ENCODE peak calls at places on chromosomes 13 and 19, in four cellular contexts. S is tibial nerve; R is CD8-positive, alpha-beta T cell; O is GM06990. C is an unnamed sample.

GRCh38 chr19:13033819-13034611 is 38.7 kb downstream of the NFIX start:
- DNase-seq in S (peak; percentile 68), R (no peak), O (no peak), C (peak; percentile 77)

GRCh38 chr13:76293751-76294150 is 592.5 kb downstream of the KCTD12 start:
- DNase-seq in S (no peak), R (no peak), O (no peak), C (peak; percentile 6)

GRCh38 chr13:27057817-27058216 is 113.8 kb downstream of the USP12 start:
- DNase-seq in S (no peak), R (no peak), O (no peak), C (no peak)

GRCh38 chr19:6033744-6034264 is 55.9 kb upstream of the RANBP3 start:
- DNase-seq in S (no peak), R (no peak), O (no peak), C (no peak)

GRCh38 chr19:4233282-4233853 is 4.0 kb downstream of the EBI3 start:
- DNase-seq in S (peak; percentile 37), R (peak; percentile 60), O (peak; percentile 68), C (no peak)

GRCh38 chr13:106104281-106104901 is 431.1 kb downstream of the EFNB2 start:
- DNase-seq in S (no peak), R (no peak), O (no peak), C (peak; percentile 87)

GRCh38 chr19:47280183-47280797 is 5.6 kb downstream of the INAFM1 start:
- DNase-seq in S (no peak), R (peak; percentile 57), O (no peak), C (peak; percentile 12)

GRCh38 chr19:45130888-45131615 is 29.7 kb downstream of the NKPD1 start:
- DNase-seq in S (no peak), R (no peak), O (no peak), C (no peak)

GRCh38 chr19:3270908-3271307 is 46.4 kb downstream of the CELF5 start:
- DNase-seq in S (no peak), R (peak; percentile 75), O (no peak), C (peak; percentile 22)

GRCh38 chr13:64778002-64778401 is 2452.1 kb downstream of the PCDH9 start:
- DNase-seq in S (no peak), R (no peak), O (no peak), C (no peak)

GRCh38 chr13:82330499-82330898 is 1551.8 kb downstream of the SLITRK1 start:
- DNase-seq in S (no peak), R (no peak), O (no peak), C (no peak)

GRCh38 chr19:51097166-51097736 is 11.0 kb downstream of the CTU1 start:
- DNase-seq in S (no peak), R (peak; percentile 65), O (no peak), C (peak; percentile 50)
- TF ChIP-seq CTCF in S (peak; percentile 59), R (peak; percentile 51), O (peak; percentile 79), C (peak; percentile 65)

DNA sequence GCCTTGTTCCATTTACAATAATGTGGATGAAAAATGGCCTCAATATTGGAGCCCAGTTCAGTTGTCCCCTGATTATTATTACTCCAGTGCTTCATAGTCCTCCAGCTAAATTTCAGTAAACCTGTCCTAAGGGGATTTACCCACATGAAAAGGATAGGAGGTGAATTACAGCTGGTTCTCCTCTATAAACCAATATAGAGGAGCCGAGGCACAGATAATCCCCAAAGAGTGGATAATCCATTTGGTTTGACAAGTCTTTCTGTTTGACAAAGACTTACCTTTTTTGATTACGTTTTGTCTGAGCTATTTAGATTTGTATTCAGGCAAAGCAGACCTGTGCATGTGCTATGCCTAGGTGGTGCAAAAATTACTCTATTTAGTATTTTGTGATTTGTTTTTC is 2.7 kb downstream of the CNMD start:
- DNase-seq in S (no peak), R (no peak), O (no peak), C (no peak)
- H3K4me3 ChIP-seq in S (no peak overlapping the region), R (no peak overlapping the region), O (no peak overlapping the region), C (no peak overlapping the region)

GRCh38 chr19:39037194-39037593 is 4.8 kb upstream of the FBXO27 start:
- DNase-seq in S (no peak), R (no peak), O (no peak), C (no peak)

GRCh38 chr19:39032164-39032918 is at the start of gene FBXO27:
- DNase-seq in S (no peak), R (no peak), O (peak; percentile 43), C (no peak)

DNA sequence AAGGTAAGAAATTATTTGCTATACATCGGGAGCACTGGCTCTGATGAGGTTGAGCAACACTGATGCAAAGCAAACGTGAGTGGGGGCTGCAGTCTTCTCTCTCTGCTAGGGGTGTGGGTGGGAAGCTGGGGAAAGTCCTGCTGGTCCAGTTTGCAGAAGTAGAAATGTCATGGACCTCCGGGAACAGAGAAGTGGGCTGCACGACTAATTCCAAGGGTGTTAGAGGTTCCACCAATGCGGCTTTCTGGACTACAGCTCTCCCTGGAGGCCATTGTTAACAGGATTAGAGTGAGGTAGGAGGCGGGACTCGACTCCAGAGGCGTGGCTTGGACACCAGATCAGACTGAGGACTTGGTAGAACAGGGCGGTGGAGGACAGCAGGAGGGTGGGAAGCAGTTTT is 5.7 kb upstream of the FBXO27 start:
- DNase-seq in S (no peak), R (no peak), O (no peak), C (peak; percentile 27)
- TF ChIP-seq CTCF in S (no peak), R (no peak), O (peak; percentile 15), C (peak; percentile 36)

GRCh38 chr19:18017275-18018083 is 9.5 kb downstream of the ARRDC2 start:
- DNase-seq in S (no peak), R (no peak), O (no peak), C (no peak)

GRCh38 chr19:18014197-18014596 is 6.2 kb downstream of the ARRDC2 start:
- DNase-seq in S (no peak), R (peak; percentile 83), O (no peak), C (no peak)

GRCh38 chr19:18010149-18010548 is 2.2 kb downstream of the ARRDC2 start:
- DNase-seq in S (no peak), R (no peak), O (no peak), C (no peak)

GRCh38 chr19:18013210-18013609 is 5.2 kb downstream of the ARRDC2 start:
- DNase-seq in S (no peak), R (no peak), O (no peak), C (no peak)

GRCh38 chr19:18013621-18014111 is 5.7 kb downstream of the ARRDC2 start:
- DNase-seq in S (no peak), R (no peak), O (no peak), C (no peak)
- H3K4me3 ChIP-seq in S (no peak overlapping the region), R (peak overlapping the region; percentile 35), O (no peak overlapping the region), C (no peak overlapping the region)

GRCh38 chr19:41410655-41411054 is 13.0 kb downstream of the BCKDHA start:
- DNase-seq in S (no peak), R (no peak), O (no peak), C (no peak)

GRCh38 chr19:41405776-41406175 is 8.2 kb downstream of the BCKDHA start:
- DNase-seq in S (no peak), R (no peak), O (no peak), C (no peak)

GRCh38 chr19:41409288-41409687 is 11.7 kb downstream of the BCKDHA start:
- DNase-seq in S (no peak), R (no peak), O (no peak), C (peak; percentile 44)

GRCh38 chr19:41407271-41407670 is 9.7 kb downstream of the BCKDHA start:
- DNase-seq in S (no peak), R (no peak), O (no peak), C (no peak)

DNA sequence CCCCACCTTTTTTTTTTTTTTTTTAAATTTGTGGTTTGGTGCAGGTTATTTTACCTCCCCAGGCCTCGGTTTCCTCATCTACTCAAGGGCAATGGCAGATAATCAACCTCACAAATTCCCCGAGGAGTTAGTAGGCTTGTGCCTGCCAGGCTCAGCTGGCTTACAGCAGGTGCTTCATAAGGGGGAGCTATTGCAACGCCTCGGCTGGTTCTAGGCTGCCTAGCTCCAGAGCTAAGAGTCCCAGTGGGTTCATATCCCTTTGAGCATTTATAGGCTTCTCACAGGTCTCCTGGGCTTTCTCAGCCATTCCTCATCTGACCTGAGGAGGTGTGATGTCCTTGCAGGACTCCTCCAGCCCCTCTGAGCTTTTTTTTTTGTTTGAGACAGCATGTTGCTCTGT is 10.6 kb downstream of the BCKDHA start:
- DNase-seq in S (no peak), R (no peak), O (no peak), C (no peak)
- TF ChIP-seq CTCF in S (no peak), R (no peak), O (peak; percentile 42), C (no peak)

GRCh38 chr19:54373781-54374266 is 9.1 kb upstream of the LAIR1 start:
- DNase-seq in S (peak; percentile 31), R (no peak), O (peak; percentile 56), C (no peak)
- H3K4me3 ChIP-seq in S (no peak overlapping the region), R (no peak overlapping the region), O (no peak overlapping the region), C (no peak overlapping the region)

C was measured in AG10803.